ENCODE peak calls at places on chromosomes 13 and 19, in four cellular contexts. J is GM12878, W is SK-N-SH, M is HepG2. S is an unnamed sample.

GRCh38 chr13:74562381-74562780 is 428.2 kb upstream of the KLF12 start:
- DNase-seq in J (no peak), W (no peak), M (no peak), S (no peak)

GRCh38 chr19:15640904-15641597 is 354 bp downstream of the CYP4F3 start:
- DNase-seq in J (no peak), W (no peak), M (peak), S (no peak)

GRCh38 chr19:17847538-17848366 is at the start of gene JAK3:
- DNase-seq in J (peak), W (peak), M (peak), S (no peak)

GRCh38 chr19:29170554-29170953 is 42.4 kb downstream of the UQCRFS1 start:
- DNase-seq in J (no peak), W (no peak), M (no peak), S (no peak)

GRCh38 chr13:94479559-94480095 is at the start of gene DCT:
- DNase-seq in J (no peak), W (no peak), M (no peak), S (no peak)

GRCh38 chr19:17766543-17767131 is 15.4 kb downstream of the FCHO1 start:
- DNase-seq in J (no peak), W (no peak), M (peak), S (peak)

GRCh38 chr13:26584713-26585112 is 27.2 kb downstream of the WASF3 start:
- DNase-seq in J (no peak), W (no peak), M (no peak), S (no peak)

GRCh38 chr19:49469828-49470614 is 4.0 kb upstream of the FLT3LG start:
- DNase-seq in J (peak), W (no peak), M (no peak), S (no peak)

GRCh38 chr13:113657851-113658741 is at the start of gene ATP4B:
- DNase-seq in J (no peak), W (peak), M (no peak), S (no peak)

GRCh38 chr19:8575467-8575997 is 1.7 kb downstream of the MYO1F start:
- DNase-seq in J (no peak), W (no peak), M (no peak), S (no peak)

GRCh38 chr13:99856021-99856420 is 115.5 kb downstream of the ZIC5 start:
- DNase-seq in J (no peak), W (no peak), M (no peak), S (no peak)
- TF ChIP-seq PBX3 in J (no peak), W (no peak), M (no peak), S (no peak)

DNA sequence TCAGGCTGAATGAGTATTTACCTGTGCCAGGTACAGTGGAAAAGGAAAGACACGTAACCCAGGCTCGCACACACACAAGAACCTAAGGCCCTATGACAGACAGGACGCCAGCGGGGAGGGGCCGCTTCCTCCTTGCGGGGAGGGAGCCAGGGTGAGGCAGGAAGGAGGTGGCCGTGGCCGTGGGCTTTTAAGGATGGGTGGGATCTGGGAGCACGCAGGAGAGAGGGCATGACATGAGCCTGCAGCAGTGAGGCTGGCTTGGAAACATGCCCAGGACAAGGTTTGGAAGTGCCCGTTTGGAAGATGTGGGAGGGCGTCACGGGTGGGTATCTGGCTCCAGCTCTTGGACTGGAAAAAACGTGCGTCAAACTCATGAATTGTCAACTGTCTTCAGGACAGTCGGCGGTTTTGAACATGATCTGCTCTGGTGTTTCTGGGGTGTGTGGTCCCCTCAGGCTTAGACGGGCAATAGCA is 20.1 kb downstream of the SH3GL1 start:
- DNase-seq in J (no peak), W (peak), M (no peak), S (no peak)
- TF ChIP-seq SMC3 in J (no peak), W (no peak), M (no peak), S (no peak)

GRCh38 chr19:3966051-3967017 is 4.6 kb downstream of the DAPK3 start:
- DNase-seq in J (no peak), W (no peak), M (no peak), S (no peak)
- TF ChIP-seq PBX3 in J (no peak), W (no peak), M (no peak), S (no peak)

DNA sequence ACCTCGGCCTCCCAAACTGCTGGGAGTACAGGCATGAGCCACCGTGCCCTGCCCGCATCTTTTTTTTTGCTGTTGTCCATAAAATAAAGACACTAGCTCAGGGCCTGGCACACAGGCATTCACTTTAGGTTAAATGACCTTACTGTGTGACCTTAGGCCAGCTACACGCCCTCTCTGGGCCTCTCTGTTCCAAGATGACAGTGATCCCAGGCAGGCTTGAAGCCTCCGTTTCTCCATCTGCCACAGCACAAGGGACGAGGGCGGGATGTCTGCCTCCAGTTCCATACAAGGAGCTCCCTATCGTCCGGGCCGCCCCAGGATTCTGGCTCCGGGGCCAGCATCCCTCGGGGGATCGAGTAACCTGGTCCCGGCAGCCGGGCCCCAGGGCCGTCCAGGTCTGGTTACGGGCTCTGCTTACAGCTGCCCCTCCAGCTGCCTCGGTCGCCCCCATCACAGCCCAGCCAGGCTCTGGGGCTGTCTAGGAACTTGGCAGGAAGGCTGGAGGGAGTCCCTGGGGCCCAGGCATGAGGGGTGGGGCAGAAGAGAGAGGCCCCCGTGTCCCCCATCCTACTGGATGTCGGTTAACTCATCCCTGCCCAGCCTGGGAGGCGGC is 11.9 kb upstream of the SEMA6B start:
- DNase-seq in J (no peak), W (no peak), M (no peak), S (no peak)
- TF ChIP-seq SMC3 in J (no peak), W (no peak), M (no peak), S (no peak)